ENCODE peak calls at places on chromosomes 7 and 10, in five cellular contexts. Q, G, P, L and W are unnamed samples.

GRCh38 chr7:4774804-4775280 is 581 bp upstream of the AP5Z1 start:
- DNase-seq in Q (peak; percentile 53), G (no peak), P (no peak), L (no peak), W (no peak)

GRCh38 chr7:26955516-26955915 is 91.1 kb upstream of the SKAP2 start:
- DNase-seq in Q (no peak), G (no peak), P (no peak), L (no peak), W (no peak)

GRCh38 chr10:111482074-111482350 is 405.2 kb downstream of the ADRA2A start:
- DNase-seq in Q (no peak), G (no peak), P (no peak), L (no peak), W (no peak)

GRCh38 chr10:18140149-18140956 is at the start of gene CACNB2:
- DNase-seq in Q (no peak), G (no peak), P (peak; percentile 75), L (peak; percentile 84), W (peak; percentile 75)

GRCh38 chr7:42740410-42740809 is 171.5 kb downstream of the C7orf25 start:
- DNase-seq in Q (no peak), G (no peak), P (no peak), L (no peak), W (no peak)

GRCh38 chr10:28873540-28873939 is 196.2 kb downstream of the BAMBI start:
- DNase-seq in Q (no peak), G (no peak), P (peak; percentile 47), L (no peak), W (no peak)

GRCh38 chr7:112701456-112701855 is 88.7 kb downstream of the TMEM168 start:
- DNase-seq in Q (no peak), G (no peak), P (peak; percentile 82), L (no peak), W (no peak)

GRCh38 chr10:101783736-101784118 is 481 bp upstream of the NPM3 start:
- DNase-seq in Q (no peak), G (no peak), P (no peak), L (peak; percentile 74), W (no peak)

GRCh38 chr7:121330053-121330833 is 1.4 kb downstream of the WNT16 start:
- DNase-seq in Q (peak; percentile 34), G (no peak), P (no peak), L (peak; percentile 81), W (no peak)

GRCh38 chr7:130831817-130832481 is 97.9 kb upstream of the KLF14 start:
- DNase-seq in Q (peak; percentile 65), G (no peak), P (no peak), L (peak; percentile 50), W (no peak)

GRCh38 chr10:131574707-131575430 is 263.3 kb upstream of the TCERG1L start:
- DNase-seq in Q (no peak), G (no peak), P (no peak), L (no peak), W (no peak)

DNA sequence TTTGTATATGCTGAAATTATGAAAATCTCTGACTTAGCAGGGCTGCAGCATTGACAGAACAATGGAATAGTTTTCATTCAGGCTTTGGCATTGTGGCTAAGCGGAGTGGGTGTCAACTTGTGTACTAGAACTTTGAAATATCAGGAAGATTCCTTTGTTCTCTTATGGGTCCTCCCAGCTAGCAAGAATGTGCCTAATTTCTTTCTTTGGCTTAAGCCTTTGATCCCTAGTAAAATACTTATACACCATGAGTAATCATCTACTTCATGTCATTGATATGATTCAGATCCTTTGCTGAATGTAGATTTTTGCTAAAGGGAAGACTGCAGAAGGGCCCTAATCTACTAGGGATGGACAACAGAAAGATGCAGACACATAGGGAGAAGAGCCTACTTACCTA is 6.2 kb downstream of the AVL9 start:
- DNase-seq in Q (no peak), G (no peak), P (no peak), L (no peak), W (no peak)
- H3K4me1 ChIP-seq in Q (peaks cover 11% of the 10 kb centered on the region), G (peaks cover 48% of the 10 kb centered on the region), P (peaks cover 27% of the 10 kb centered on the region), L (no peaks in the 10 kb centered on the region), W (peaks cover 58% of the 10 kb centered on the region)

GRCh38 chr7:99099499-99100077 is 44.3 kb downstream of the SMURF1 start:
- DNase-seq in Q (no peak), G (no peak), P (no peak), L (no peak), W (no peak)
- H3K4me1 ChIP-seq in Q (peaks cover 7% of the 10 kb centered on the region), G (no peaks in the 10 kb centered on the region), P (peaks cover 28% of the 10 kb centered on the region), L (no peaks in the 10 kb centered on the region), W (peaks cover 3% of the 10 kb centered on the region)

GRCh38 chr7:11787534-11787933 is 44.5 kb downstream of the THSD7A start:
- DNase-seq in Q (no peak), G (no peak), P (no peak), L (no peak), W (no peak)
- H3K4me1 ChIP-seq in Q (no peaks in the 10 kb centered on the region), G (no peaks in the 10 kb centered on the region), P (peaks cover 3% of the 10 kb centered on the region), L (no peaks in the 10 kb centered on the region), W (no peaks in the 10 kb centered on the region)

DNA sequence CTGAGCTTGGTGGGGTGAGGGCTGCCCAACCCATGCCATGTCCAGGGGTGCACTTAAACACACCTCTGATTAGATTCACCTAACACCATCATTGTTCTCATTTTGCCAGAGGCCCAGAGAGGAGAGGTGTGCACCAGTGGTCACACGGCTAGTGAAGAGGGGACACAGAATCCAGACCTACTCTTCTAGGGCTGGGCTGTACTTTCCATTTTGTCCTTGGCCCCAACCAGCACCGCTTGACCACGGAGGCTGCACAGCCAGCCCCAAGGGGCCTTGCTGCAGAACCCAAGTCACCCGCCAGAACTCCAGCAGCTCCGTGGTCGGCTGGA is 246 bp upstream of the WDFY4 start:
- DNase-seq in Q (no peak), G (no peak), P (no peak), L (no peak), W (no peak)
- H3K4me1 ChIP-seq in Q (peaks cover 7% of the 10 kb centered on the region), G (no peaks in the 10 kb centered on the region), P (no peaks in the 10 kb centered on the region), L (no peaks in the 10 kb centered on the region), W (peaks cover 8% of the 10 kb centered on the region)

GRCh38 chr10:60913091-60913490 is 30.9 kb downstream of the RHOBTB1 start:
- DNase-seq in Q (no peak), G (no peak), P (no peak), L (no peak), W (no peak)
- H3K4me1 ChIP-seq in Q (no peaks in the 10 kb centered on the region), G (no peaks in the 10 kb centered on the region), P (no peaks in the 10 kb centered on the region), L (no peaks in the 10 kb centered on the region), W (peaks cover 46% of the 10 kb centered on the region)